ENCODE peak calls at places on chromosomes 4 and X, in eight cellular contexts. S is thyroid gland, Q is heart right ventricle, K is psoas muscle, U is fibroblast of lung, W is tibial nerve, R is left lung, N is ovary. O is an unnamed sample. For H3K4me1, the result is how much of the 10 kb centered on the place peaks cover.

GRCh38 chr4:172648471-172648870 is 520.1 kb upstream of the GALNT7 start:
- DNase-seq in S (no peak), Q (no peak), K (no peak), U (peak), W (no peak), R (no peak), N (no peak), O (no peak)

GRCh38 chr4:17055788-17056187 is 157.3 kb upstream of the LDB2 start:
- DNase-seq in S (no peak), Q (no peak), K (no peak), U (peak), W (no peak), R (no peak), N (no peak), O (no peak)

GRCh38 chrX:65644621-65645287 is 22.7 kb upstream of the MSN start:
- DNase-seq in S (peak), Q (peak), K (peak), U (peak), W (peak), R (peak), N (peak), O (peak)

GRCh38 chr4:5232549-5232948 is 181.3 kb downstream of the STK32B start:
- DNase-seq in S (no peak), Q (no peak), K (no peak), U (no peak), W (no peak), R (no peak), N (no peak), O (no peak)

GRCh38 chr4:38491854-38492478 is 172.0 kb upstream of the KLF3 start:
- DNase-seq in S (no peak), Q (no peak), K (no peak), U (no peak), W (no peak), R (no peak), N (no peak), O (no peak)

GRCh38 chr4:71524746-71525145 is 185.9 kb downstream of the SLC4A4 start:
- DNase-seq in S (no peak), Q (no peak), K (no peak), U (no peak), W (no peak), R (no peak), N (no peak), O (no peak)

GRCh38 chr4:184811484-184812180 is 14.1 kb downstream of the ACSL1 start:
- DNase-seq in S (no peak), Q (no peak), K (no peak), U (no peak), W (no peak), R (peak), N (no peak), O (no peak)

GRCh38 chr4:147057631-147057980 is 111.9 kb upstream of the TTC29 start:
- DNase-seq in S (no peak), Q (no peak), K (no peak), U (peak), W (no peak), R (no peak), N (no peak), O (no peak)

GRCh38 chr4:4216668-4217067 is 10.1 kb downstream of the OTOP1 start:
- DNase-seq in S (no peak), Q (no peak), K (no peak), U (peak), W (no peak), R (no peak), N (no peak), O (no peak)

GRCh38 chrX:140586951-140587350 is 82.1 kb upstream of the SOX3 start:
- DNase-seq in S (no peak), Q (no peak), K (no peak), U (no peak), W (no peak), R (no peak), N (no peak), O (no peak)

GRCh38 chrX:105211051-105211575 is 9.4 kb downstream of the TEX13A start:
- DNase-seq in S (no peak), Q (no peak), K (no peak), U (no peak), W (no peak), R (no peak), N (no peak), O (no peak)

GRCh38 chr4:95050980-95051688 is 293.4 kb downstream of the BMPR1B start:
- DNase-seq in S (peak), Q (no peak), K (peak), U (peak), W (no peak), R (no peak), N (no peak), O (no peak)

GRCh38 chr4:55859711-55860110 is 6.3 kb downstream of the EXOC1 start:
- DNase-seq in S (no peak), Q (no peak), K (no peak), U (peak), W (no peak), R (no peak), N (no peak), O (no peak)

GRCh38 chr4:161949941-161950725 is 213.7 kb downstream of the FSTL5 start:
- DNase-seq in S (no peak), Q (no peak), K (no peak), U (peak), W (no peak), R (no peak), N (no peak), O (no peak)

GRCh38 chr4:78543424-78544238 is 7.9 kb upstream of the ANXA3 start:
- DNase-seq in S (no peak), Q (no peak), K (no peak), U (peak), W (no peak), R (no peak), N (no peak), O (no peak)

GRCh38 chr4:122874194-122874593 is 47.6 kb downstream of the FGF2 start:
- DNase-seq in S (no peak), Q (no peak), K (no peak), U (peak), W (no peak), R (no peak), N (no peak), O (no peak)

GRCh38 chr4:147678796-147679549 is 5.0 kb downstream of the PRMT9 start:
- DNase-seq in S (no peak), Q (no peak), K (no peak), U (peak), W (no peak), R (no peak), N (no peak), O (no peak)

GRCh38 chr4:168844261-168845039 is 165.6 kb downstream of the CBR4 start:
- DNase-seq in S (no peak), Q (no peak), K (no peak), U (peak), W (no peak), R (no peak), N (no peak), O (no peak)

GRCh38 chr4:168846414-168846813 is 163.6 kb downstream of the CBR4 start:
- DNase-seq in S (no peak), Q (no peak), K (no peak), U (no peak), W (no peak), R (no peak), N (no peak), O (no peak)

GRCh38 chr4:168843635-168844034 is 166.4 kb downstream of the CBR4 start:
- DNase-seq in S (no peak), Q (no peak), K (no peak), U (no peak), W (no peak), R (no peak), N (no peak), O (no peak)

GRCh38 chr4:168848112-168848511 is 161.9 kb downstream of the CBR4 start:
- DNase-seq in S (peak), Q (no peak), K (no peak), U (peak), W (no peak), R (no peak), N (peak), O (no peak)

GRCh38 chr4:168845897-168846296 is 164.2 kb downstream of the CBR4 start:
- DNase-seq in S (no peak), Q (no peak), K (no peak), U (no peak), W (no peak), R (no peak), N (no peak), O (no peak)
- H3K4me1 ChIP-seq in S (under half), Q (half or more), K (half or more), U (under half), W (under half), R (under half), N (under half), O (half or more)

DNA sequence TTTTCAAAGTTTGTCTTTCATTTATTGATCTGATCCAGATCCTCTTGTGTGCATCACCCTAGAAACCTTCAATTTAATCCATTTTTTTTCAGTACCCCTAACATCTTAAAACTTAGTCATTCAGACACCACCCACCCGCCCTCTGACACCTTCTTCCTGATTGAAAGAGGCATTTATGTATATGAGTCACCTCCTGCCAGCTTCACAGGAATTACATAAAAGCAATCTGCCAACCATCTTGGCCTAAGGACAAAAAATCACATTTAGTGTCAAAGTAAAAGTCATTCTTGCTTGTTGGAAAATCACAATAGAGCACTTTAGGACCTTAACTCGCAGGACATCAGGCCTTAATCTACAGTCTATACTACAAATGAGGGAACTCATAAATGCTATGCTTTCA is 52.0 kb downstream of the NDST3 start:
- DNase-seq in S (no peak), Q (no peak), K (no peak), U (peak), W (no peak), R (no peak), N (no peak), O (no peak)
- TF ChIP-seq CTCF in S (no peak), Q (no peak), K (no peak), U (no peak), W (no peak), R (no peak), N (no peak), O (no peak)

GRCh38 chr4:140622333-140622958 is 53.7 kb upstream of the UCP1 start:
- DNase-seq in S (no peak), Q (no peak), K (peak), U (no peak), W (no peak), R (no peak), N (no peak), O (no peak)
- H3K27ac ChIP-seq in S (no peak), Q (no peak), K (no peak), U (no peak), W (no peak), R (no peak), N (no peak), O (no peak)

GRCh38 chr4:176788971-176789370 is 3.8 kb downstream of the VEGFC start:
- DNase-seq in S (no peak), Q (no peak), K (no peak), U (no peak), W (no peak), R (no peak), N (no peak), O (no peak)

GRCh38 chr4:176784816-176785215 is 7.9 kb downstream of the VEGFC start:
- DNase-seq in S (no peak), Q (no peak), K (no peak), U (no peak), W (no peak), R (no peak), N (no peak), O (no peak)

GRCh38 chr4:176790398-176790797 is 2.3 kb downstream of the VEGFC start:
- DNase-seq in S (no peak), Q (no peak), K (no peak), U (no peak), W (no peak), R (no peak), N (no peak), O (no peak)

GRCh38 chr4:176789955-176790354 is 2.8 kb downstream of the VEGFC start:
- DNase-seq in S (no peak), Q (peak), K (no peak), U (peak), W (no peak), R (no peak), N (no peak), O (no peak)

GRCh38 chr4:176788248-176788647 is 4.5 kb downstream of the VEGFC start:
- DNase-seq in S (peak), Q (no peak), K (no peak), U (no peak), W (no peak), R (no peak), N (no peak), O (no peak)
- H3K4me1 ChIP-seq in S (under half), Q (under half), K (under half), U (under half), W (under half), R (under half), N (under half), O (under half)

DNA sequence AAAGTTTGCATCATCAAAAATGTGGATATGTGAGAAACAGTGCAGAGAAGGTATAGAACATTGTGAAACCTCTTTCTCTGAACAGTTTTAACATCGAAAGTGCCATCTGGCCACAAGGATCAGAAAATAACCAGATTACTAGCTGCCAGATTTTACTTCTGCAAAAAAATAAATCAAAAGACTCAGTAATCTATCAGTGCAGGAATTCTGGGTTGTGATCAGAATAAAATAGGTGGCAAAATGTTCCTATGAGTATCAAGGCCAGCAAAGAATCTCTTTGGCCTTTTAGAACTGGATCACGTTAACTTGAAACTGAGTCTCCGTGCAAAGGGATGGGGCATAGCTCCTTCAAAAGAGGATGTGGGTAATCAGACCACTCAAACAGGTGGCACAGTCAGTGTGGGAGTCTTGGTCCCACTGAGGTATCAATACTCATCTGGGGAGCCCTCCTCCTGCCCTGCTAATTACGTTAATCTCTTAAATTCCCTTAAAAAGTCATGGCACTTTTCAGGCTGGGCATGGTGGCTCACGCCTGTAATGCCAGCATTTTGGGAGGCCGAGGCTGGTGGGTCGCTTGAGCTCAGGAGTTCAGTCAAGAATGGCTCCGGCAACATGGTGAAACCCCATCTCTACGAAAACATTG is 26.7 kb upstream of the RBM47 start:
- DNase-seq in S (no peak), Q (no peak), K (no peak), U (no peak), W (no peak), R (no peak), N (no peak), O (no peak)
- TF ChIP-seq CTCF in S (no peak), Q (no peak), K (no peak), U (no peak), W (no peak), R (no peak), N (no peak), O (no peak)

GRCh38 chr4:52750213-52750612 is 1.0 kb downstream of the ERVMER34-1 start:
- DNase-seq in S (no peak), Q (no peak), K (no peak), U (no peak), W (no peak), R (no peak), N (no peak), O (no peak)
- H3K27ac ChIP-seq in S (no peak), Q (no peak), K (no peak), U (no peak), W (no peak), R (no peak), N (no peak), O (no peak)

GRCh38 chr4:156948738-156949137 is 22.9 kb downstream of the PDGFC start:
- DNase-seq in S (no peak), Q (no peak), K (no peak), U (no peak), W (no peak), R (no peak), N (no peak), O (no peak)
- H3K4me1 ChIP-seq in S (half or more), Q (under half), K (half or more), U (under half), W (under half), R (under half), N (under half), O (half or more)

GRCh38 chr4:181301735-181302380 is 941.3 kb upstream of the TENM3 start:
- DNase-seq in S (peak), Q (no peak), K (peak), U (peak), W (no peak), R (peak), N (no peak), O (no peak)
- TF ChIP-seq CTCF in S (peak), Q (peak), K (peak), U (peak), W (no peak), R (peak), N (no peak), O (no peak)

GRCh38 chrX:30793075-30793766 is 95.8 kb downstream of the TAB3 start:
- DNase-seq in S (no peak), Q (no peak), K (no peak), U (no peak), W (no peak), R (no peak), N (no peak), O (no peak)
- H3K27ac ChIP-seq in S (no peak), Q (no peak), K (no peak), U (no peak), W (no peak), R (no peak), N (no peak), O (no peak)

GRCh38 chr4:54096563-54096962 is 3.4 kb upstream of the GSX2 start:
- DNase-seq in S (no peak), Q (no peak), K (no peak), U (no peak), W (no peak), R (no peak), N (no peak), O (no peak)
- H3K4me1 ChIP-seq in S (under half), Q (under half), K (under half), U (under half), W (under half), R (under half), N (under half), O (under half)